ENCODE peak calls at places on chromosomes 7 and 10, in nine cellular contexts. B is lower lobe of right lung; Q is astrocyte of the spinal cord; J is mammary epithelial cell; X is naive thymus-derived CD8-positive, alpha-beta T cell; C is amygdala; N is kidney glomerular epithelial cell; F is NCI-H510A treated with DMSO at 0.1 percent for 48 hours; K is COR-L47. O is an unnamed sample.

GRCh38 chr10:6721964-6722615 is 142.0 kb upstream of the PRKCQ start:
- DNase-seq in C (no peak), K (no peak), B (no peak), Q (peak), N (peak), F (no peak), J (peak), X (no peak), O (no peak)

GRCh38 chr10:92849234-92849525 is 860 bp downstream of the EXOC6 start:
- DNase-seq in B (no peak), Q (peak), K (no peak), C (no peak), N (no peak), X (no peak), F (no peak), J (peak), O (no peak)

GRCh38 chr7:84970683-84971082 is 216.2 kb downstream of the SEMA3D start:
- DNase-seq in F (no peak), X (no peak), C (no peak), K (no peak), J (no peak), N (no peak), Q (no peak), B (no peak), O (no peak)

GRCh38 chr7:40234046-40234445 is 99.2 kb downstream of the SUGCT start:
- DNase-seq in X (no peak), N (no peak), F (no peak), C (no peak), B (no peak), J (no peak), K (no peak), Q (no peak), O (no peak)

GRCh38 chr7:129866251-129866650 is 86.5 kb downstream of the UBE2H start:
- DNase-seq in N (no peak), K (no peak), B (no peak), J (no peak), C (no peak), F (no peak), Q (no peak), X (no peak), O (no peak)

GRCh38 chr10:126597206-126597605 is 73.3 kb downstream of the C10orf90 start:
- DNase-seq in X (no peak), N (no peak), F (no peak), J (no peak), K (no peak), C (no peak), B (no peak), Q (no peak), O (no peak)

GRCh38 chr10:129033790-129034272 is 433.2 kb upstream of the MGMT start:
- DNase-seq in X (no peak), K (no peak), B (no peak), C (no peak), J (no peak), N (no peak), F (no peak), Q (no peak), O (no peak)

GRCh38 chr7:106063692-106064091 is 48.4 kb downstream of the SYPL1 start:
- DNase-seq in X (no peak), F (no peak), K (no peak), J (no peak), N (no peak), Q (no peak), C (no peak), B (no peak), O (no peak)

GRCh38 chr7:137209151-137209822 is 134.2 kb downstream of the PTN start:
- DNase-seq in Q (peak), B (no peak), C (no peak), J (no peak), F (no peak), K (no peak), X (no peak), N (no peak), O (no peak)

GRCh38 chr10:34288634-34289033 is 526.5 kb downstream of the PARD3 start:
- DNase-seq in C (no peak), Q (no peak), J (peak), K (no peak), F (no peak), X (no peak), N (no peak), B (no peak), O (no peak)

GRCh38 chr10:123147635-123148413 is at the start of gene HMX2:
- DNase-seq in F (peak), B (no peak), N (no peak), J (peak), X (no peak), K (peak), Q (no peak), C (no peak), O (no peak)

O was measured in effector CD8-positive, alpha-beta T cell.